ENCODE peak calls at places on chromosome 1, in six cellular contexts. W, V, A, K, H and N are unnamed samples.

GRCh38 chr1:233444484-233444883 is 117.0 kb downstream of the MAP3K21 start:
- DNase-seq in W (no peak), V (no peak), A (no peak), K (no peak), H (no peak), N (no peak)

GRCh38 chr1:98277111-98277510 is 356.3 kb upstream of the DPYD start:
- DNase-seq in W (peak), V (peak), A (no peak), K (peak), H (no peak), N (no peak)

GRCh38 chr1:185520188-185520935 is 203.3 kb upstream of the IVNS1ABP start:
- DNase-seq in W (no peak), V (peak), A (no peak), K (no peak), H (no peak), N (no peak)

GRCh38 chr1:204321665-204322064 is 38.1 kb downstream of the PLEKHA6 start:
- DNase-seq in W (peak), V (peak), A (no peak), K (no peak), H (no peak), N (no peak)

GRCh38 chr1:2529776-2530500 is at the start of gene HES5:
- DNase-seq in W (no peak), V (no peak), A (no peak), K (no peak), H (peak), N (peak)

GRCh38 chr1:3697810-3698209 is 45.5 kb downstream of the TP73 start:
- DNase-seq in W (no peak), V (no peak), A (no peak), K (no peak), H (no peak), N (no peak)

GRCh38 chr1:225426395-225427248 is 1.2 kb downstream of the LBR start:
- DNase-seq in W (peak), V (peak), A (no peak), K (peak), H (no peak), N (no peak)

GRCh38 chr1:39672551-39672947 is 642 bp upstream of the NT5C1A start:
- DNase-seq in W (no peak), V (peak), A (no peak), K (no peak), H (no peak), N (peak)

GRCh38 chr1:201741763-201742342 is 87.1 kb upstream of the IPO9 start:
- DNase-seq in W (no peak), V (no peak), A (no peak), K (no peak), H (no peak), N (no peak)

GRCh38 chr1:201739492-201740085 is 89.4 kb upstream of the IPO9 start:
- DNase-seq in W (no peak), V (peak), A (no peak), K (peak), H (no peak), N (peak)

GRCh38 chr1:201740086-201740541 is 88.8 kb upstream of the IPO9 start:
- DNase-seq in W (no peak), V (no peak), A (no peak), K (peak), H (no peak), N (peak)

GRCh38 chr1:201739054-201739453 is 89.9 kb upstream of the IPO9 start:
- DNase-seq in W (no peak), V (no peak), A (no peak), K (peak), H (no peak), N (no peak)

GRCh38 chr1:201740609-201741231 is 88.2 kb upstream of the IPO9 start:
- DNase-seq in W (no peak), V (no peak), A (no peak), K (peak), H (no peak), N (no peak)
- H3K4me2 ChIP-seq in W (peak), V (peak), A (peak), K (peak), H (peak), N (peak)

DNA sequence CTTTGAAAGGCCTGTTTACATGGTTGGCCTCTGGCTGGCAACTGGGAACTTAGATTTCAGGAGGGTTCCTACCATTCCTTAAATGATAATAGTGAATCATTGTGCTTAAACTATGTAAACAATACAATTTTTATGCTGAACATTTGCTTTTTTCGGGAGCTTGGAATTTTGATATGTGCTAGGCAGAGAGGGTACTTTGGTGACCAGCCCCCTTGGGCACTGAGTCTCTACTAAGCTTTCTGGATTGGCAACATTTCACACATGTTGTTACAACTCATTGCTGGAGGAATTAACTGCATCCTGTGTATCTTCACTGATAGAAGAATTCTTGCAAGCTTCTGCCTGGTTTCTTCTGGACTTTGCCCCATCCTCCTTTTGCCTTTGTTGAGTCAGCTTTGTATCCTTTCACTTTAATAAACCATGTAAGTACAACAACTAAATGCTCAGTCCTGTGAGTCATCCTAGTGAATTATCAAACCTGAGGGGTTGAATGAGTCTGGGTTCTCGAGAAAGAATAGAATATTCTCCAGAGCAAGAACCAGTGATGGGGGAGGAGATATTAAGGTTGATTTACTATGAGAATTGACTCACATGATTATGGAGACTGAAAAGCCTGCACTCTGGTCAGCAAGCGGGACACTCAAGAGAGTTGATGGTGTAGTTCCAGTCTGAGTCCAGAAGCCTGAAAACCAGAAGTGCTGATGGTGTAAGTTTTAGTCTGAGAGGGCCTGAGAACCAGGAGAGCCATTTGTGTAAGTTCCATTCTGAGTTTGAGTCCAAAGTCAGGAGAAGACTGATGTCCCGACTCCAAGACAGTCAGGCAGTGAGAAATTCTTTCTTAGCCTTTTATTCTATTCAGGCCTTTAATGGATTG is 3.1 kb upstream of the SLC16A4 start:
- DNase-seq in W (peak), V (peak), A (no peak), K (no peak), H (no peak), N (no peak)
- H2BK15ac ChIP-seq in W (peak), V (no peak), A (no peak), K (no peak), H (no peak), N (no peak)

GRCh38 chr1:170221031-170221430 is 75.3 kb downstream of the NTMT2 start:
- DNase-seq in W (no peak), V (peak), A (no peak), K (no peak), H (no peak), N (no peak)
- H4K8ac ChIP-seq in W (no peak), V (peak), A (no peak), K (no peak), H (no peak), N (no peak)

DNA sequence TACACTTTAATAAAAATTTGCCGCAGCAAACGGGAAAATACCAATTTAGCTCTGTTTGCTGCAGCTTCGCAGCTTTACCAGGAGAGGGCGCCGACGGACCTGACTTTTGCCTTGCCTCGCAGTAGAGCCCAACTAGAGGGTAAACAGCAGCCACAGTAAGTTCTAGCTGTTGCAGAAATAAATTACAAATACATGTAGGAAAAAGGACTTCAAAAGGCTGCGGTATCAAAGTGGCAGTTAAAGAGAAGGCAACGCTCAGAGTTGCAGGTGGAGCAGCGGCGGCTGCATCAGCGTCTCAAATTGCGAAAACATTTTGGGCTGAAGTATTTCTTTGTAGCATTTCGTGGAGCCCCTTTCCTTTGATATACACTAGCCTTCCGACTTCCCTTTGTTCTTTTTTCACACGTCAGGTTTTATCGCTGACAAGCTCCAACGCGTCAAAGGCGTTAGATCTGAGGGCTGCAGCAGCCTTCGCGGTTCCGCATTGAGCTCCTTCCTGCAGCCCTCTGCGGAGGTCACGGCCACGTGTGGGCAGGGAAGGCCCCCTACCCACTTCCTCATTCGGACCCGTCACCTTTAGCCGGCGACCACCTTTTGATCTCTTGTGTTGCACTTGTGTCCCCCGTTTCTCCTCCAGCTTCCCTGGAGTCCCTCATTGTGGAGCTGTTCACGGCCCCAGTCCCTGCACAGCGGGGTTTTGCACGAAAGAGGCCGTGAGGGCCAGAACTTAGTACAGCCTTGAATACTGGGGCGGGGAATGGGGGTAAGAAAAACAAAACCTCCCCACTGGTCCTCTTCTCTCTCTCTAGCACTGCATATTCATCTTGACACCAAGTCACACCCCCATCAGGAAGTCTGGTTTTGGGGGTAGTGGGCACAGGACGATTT is 72.8 kb downstream of the S1PR1 start:
- DNase-seq in W (peak), V (peak), A (no peak), K (peak), H (peak), N (peak)
- H3K4me2 ChIP-seq in W (peak), V (peak), A (peak), K (peak), H (peak), N (peak)

DNA sequence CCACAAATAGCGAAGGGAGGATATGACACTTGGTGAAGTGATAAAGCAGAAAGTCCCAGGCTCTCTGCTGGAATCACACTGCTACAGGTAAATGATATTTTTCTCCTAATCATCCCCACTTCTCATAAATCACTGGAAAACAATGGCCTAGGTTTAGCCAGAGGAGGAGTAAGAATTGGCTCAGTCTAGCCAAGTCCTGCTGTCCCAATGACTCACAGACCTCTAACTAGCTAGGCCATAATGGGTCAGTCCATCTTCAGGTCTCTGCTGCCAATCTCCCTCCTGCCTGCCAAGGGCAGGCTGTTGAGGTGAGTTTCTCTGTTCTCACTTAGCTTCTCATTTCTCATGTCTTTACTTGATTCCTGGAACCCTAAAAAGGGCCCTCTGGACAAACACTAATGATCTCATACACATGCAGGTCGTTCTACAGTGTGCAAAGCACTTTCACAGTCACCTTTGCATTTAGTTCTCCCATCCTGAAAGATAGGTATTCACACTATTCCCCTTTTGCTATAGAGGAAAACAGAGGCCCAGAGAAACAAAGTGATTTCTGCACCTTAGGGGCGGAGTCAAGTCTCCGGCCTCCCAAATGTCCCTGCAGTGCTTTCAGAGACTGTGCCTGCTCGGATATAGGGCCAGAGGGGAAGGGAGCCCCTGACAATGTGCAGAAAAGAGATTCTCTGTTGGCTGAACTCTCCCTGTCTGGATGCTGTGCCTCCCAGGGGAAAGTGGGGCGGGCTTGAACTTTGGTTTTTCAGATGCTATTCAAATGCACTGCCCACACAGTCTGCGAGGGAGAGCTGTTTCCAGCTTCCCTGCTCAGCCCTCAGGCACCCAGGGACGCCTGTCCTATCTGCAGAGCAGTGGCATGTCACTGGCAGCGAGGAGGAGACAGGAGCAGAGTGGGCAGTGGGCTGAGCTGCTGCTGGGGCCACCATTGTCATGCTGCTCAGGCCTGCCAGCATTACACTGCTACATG is 3.9 kb upstream of the CDK18 start:
- DNase-seq in W (no peak), V (no peak), A (no peak), K (no peak), H (no peak), N (no peak)
- H2BK15ac ChIP-seq in W (no peak), V (no peak), A (peak), K (no peak), H (peak), N (no peak)

DNA sequence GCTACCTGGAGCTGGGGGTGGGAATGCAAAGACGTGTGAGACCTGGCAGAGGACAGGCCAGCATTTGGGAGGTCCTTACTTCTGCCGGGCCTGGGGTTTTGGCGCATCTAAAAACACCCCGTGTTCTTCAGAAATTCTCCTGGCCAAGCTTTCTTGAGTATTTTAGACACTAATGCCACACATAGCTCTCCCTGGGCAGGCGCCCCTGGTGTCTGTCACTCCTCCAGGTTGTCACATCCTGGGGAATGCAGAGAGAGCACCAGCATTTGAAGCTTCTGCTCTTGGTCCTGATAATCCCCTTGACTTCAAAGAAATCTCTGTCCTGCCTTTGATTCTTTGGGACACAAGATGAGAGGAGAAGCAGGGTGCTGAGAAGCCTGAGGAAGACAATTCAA is 6.0 kb downstream of the CAPN9 start:
- DNase-seq in W (no peak), V (no peak), A (no peak), K (no peak), H (no peak), N (no peak)
- H4K8ac ChIP-seq in W (peak), V (peak), A (peak), K (peak), H (no peak), N (no peak)

GRCh38 chr1:217348960-217349664 is 281.8 kb downstream of the GPATCH2 start:
- DNase-seq in W (no peak), V (no peak), A (no peak), K (no peak), H (no peak), N (no peak)
- H3K4me2 ChIP-seq in W (no peak), V (no peak), A (no peak), K (no peak), H (no peak), N (no peak)